ENCODE peak calls at places on chromosomes 12 and 14, in four cellular contexts. I is PC-3, V is DND-41, T is thyroid gland. Q is an unnamed sample. For H3K27me3, the result is how much of the 10 kb centered on the place peaks cover.

GRCh38 chr14:91246051-91246852 is 1.7 kb upstream of the GPR68 start:
- DNase-seq in I (no peak), T (no peak), V (peak), Q (no peak)

GRCh38 chr14:74945261-74945851 is 10.0 kb downstream of the PGF start:
- DNase-seq in I (peak), V (peak), T (peak), Q (no peak)

GRCh38 chr12:57512665-57513064 is 7.6 kb downstream of the DDIT3 start:
- DNase-seq in T (no peak), I (no peak), V (no peak), Q (no peak)

GRCh38 chr12:56346663-56347062 is 8.0 kb downstream of the IL23A start:
- DNase-seq in T (no peak), V (no peak), I (no peak), Q (no peak)

GRCh38 chr12:19496249-19497208 is 57.2 kb downstream of the AEBP2 start:
- DNase-seq in V (no peak), I (no peak), T (no peak), Q (no peak)

GRCh38 chr12:123928897-123929296 is 43.7 kb downstream of the CCDC92 start:
- DNase-seq in V (no peak), T (no peak), I (no peak), Q (no peak)

GRCh38 chr14:52332269-52332668 is 18.2 kb downstream of the PTGER2 start:
- DNase-seq in T (no peak), V (no peak), I (no peak), Q (no peak)

GRCh38 chr12:53985358-53985899 is 483 bp downstream of the HOXC10 start:
- DNase-seq in V (no peak), T (no peak), I (no peak), Q (no peak)

GRCh38 chr12:26032290-26032689 is 73.8 kb downstream of the RASSF8 start:
- DNase-seq in I (peak), T (no peak), V (no peak), Q (no peak)

GRCh38 chr14:63692309-63693020 is 35.4 kb downstream of the SGPP1 start:
- DNase-seq in I (no peak), V (no peak), T (no peak), Q (no peak)

GRCh38 chr12:64390275-64390851 is at the start of gene C12orf56:
- DNase-seq in T (peak), V (no peak), I (no peak), Q (no peak)

GRCh38 chr12:117671734-117672133 is 297.1 kb downstream of the KSR2 start:
- DNase-seq in T (peak), I (peak), V (peak), Q (no peak)

GRCh38 chr12:44002607-44003006 is 166.7 kb downstream of the TMEM117 start:
- DNase-seq in V (no peak), I (no peak), T (no peak), Q (no peak)

GRCh38 chr12:44003721-44004120 is 167.8 kb downstream of the TMEM117 start:
- DNase-seq in T (no peak), V (no peak), I (no peak), Q (no peak)

DNA sequence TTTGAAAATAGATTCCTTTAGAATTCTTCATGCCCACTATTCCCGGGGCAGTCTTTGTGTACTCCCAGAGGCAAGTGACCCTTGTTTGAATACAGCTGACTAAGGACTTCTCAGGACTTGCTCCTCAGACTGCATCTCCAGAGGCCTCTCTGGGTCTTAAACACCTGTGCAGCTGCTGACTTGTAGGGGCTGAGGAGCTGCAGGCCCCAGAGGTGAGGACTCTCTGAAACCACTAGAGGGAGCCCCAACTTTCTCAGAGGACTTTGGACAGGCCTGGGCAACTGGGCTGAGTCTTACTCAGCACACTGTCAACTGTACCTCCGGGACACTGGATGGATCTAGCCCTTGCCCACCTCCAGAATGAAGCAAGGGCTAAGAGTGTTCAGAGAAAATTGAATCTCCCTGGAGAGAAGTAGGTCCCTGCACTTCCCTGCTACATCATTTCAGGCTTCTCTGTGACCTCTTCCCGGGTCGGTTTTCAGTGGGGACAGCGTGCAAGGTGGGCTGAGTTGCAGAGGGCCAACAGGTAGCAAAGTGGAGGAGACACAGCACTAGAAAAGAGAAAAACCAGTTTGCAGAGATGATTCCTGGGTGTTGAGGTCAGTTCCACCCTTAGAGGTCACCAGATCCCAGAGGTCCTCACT is 164.6 kb downstream of the TMEM117 start:
- DNase-seq in I (peak), V (peak), T (peak), Q (no peak)
- TF ChIP-seq CTCF in I (peak), V (peak), T (peak), Q (peak)

GRCh38 chr12:29158364-29158763 is 9.3 kb downstream of the FAR2 start:
- DNase-seq in V (no peak), I (no peak), T (no peak), Q (no peak)
- H3K4me3 ChIP-seq in V (no peak), I (no peak), T (no peak), Q (no peak)

DNA sequence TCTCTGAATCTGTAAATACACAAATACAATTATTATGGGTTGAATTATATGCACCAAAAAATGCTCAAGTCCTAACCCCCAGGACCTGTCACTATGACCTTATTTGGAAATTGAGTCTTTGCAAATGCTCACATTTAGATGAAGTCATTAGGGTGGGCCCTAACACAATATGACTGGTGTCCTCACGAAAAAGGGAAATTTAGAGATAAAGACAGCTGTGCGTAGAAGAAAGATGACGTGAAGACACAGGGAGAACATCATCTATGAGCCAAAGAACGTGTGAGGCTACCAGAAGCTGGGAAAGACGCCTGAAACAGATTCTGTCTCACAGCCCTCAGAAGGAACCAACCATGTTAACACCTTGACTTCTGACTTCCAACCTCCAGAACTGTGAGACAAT is 259.2 kb downstream of the EMP1 start:
- DNase-seq in V (no peak), I (no peak), T (no peak), Q (no peak)
- H3K27me3 ChIP-seq in V (under half), I (under half), T (under half), Q (under half)

DNA sequence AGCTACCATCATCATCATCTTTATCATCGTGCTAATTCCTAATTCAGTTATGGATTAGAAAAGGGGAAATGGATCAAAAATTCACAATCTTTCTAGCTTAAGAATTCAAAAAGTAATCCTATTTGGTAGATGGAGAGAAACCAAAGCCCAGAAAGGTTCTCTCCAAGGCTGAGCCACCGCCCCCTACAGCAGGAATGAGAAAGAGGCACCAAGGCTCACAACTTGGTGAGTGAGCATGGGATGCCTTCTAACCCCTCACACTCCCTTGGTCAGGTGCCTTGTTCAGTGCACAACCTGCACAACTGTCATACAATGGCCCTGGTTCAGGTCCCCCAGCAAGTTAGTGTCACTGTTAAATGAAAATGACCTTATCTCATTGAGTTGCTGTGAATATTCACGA is 171.5 kb downstream of the ANO2 start:
- DNase-seq in I (no peak), T (no peak), V (no peak), Q (no peak)
- TF ChIP-seq CTCF in I (no peak), T (no peak), V (no peak), Q (peak)

DNA sequence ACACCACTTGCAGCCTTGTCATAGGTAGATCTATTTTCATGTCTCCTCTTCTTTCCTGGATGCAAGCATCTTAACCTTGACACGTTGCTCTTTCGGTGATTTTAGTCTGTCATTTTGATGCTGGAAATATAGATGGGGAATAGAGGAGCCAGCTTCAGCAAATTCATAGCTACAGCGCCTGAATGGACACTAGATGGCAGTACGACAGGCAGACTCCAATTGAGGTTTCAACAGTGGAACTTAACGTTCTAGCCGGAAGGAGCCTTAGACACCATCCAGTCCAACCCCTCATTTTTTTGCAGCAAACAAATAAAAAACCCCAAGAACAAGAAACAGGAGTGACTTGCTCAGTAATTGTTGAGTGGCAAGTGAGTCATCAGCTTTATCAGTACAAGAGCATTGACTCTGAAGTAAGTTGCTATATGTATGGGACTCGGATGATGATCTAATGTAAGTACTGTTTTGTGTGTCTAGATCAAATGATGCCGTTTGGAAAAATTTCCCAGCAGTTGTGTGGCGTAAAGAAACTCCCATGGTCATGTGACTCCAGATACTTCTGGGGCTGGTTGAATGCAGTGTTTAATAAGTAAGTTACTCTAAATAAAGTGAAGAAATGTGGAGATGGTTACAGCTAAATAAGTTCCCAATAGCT is 9.0 kb downstream of the DMAC2L start:
- DNase-seq in I (peak), T (peak), V (peak), Q (peak)
- H3K4me3 ChIP-seq in I (peak), T (no peak), V (no peak), Q (peak)